ENCODE peak calls at places on chromosomes 16 and 17, in four cellular contexts. N is ascending aorta, V is A673, R is Karpas-422. A is an unnamed sample.

GRCh38 chr17:17570207-17570797 is 21.2 kb downstream of the PEMT start:
- DNase-seq in V (no peak), R (peak; percentile 46), N (no peak), A (peak; percentile 19)

GRCh38 chr17:48100591-48101011 is 677 bp downstream of the CBX1 start:
- DNase-seq in N (peak; percentile 79), R (no peak), V (peak; percentile 78), A (no peak)

GRCh38 chr16:31451681-31452351 is 7.5 kb upstream of the ARMC5 start:
- DNase-seq in N (no peak), R (peak; percentile 51), V (peak; percentile 80), A (peak; percentile 56)

GRCh38 chr16:53504161-53504663 is 1.2 kb upstream of the AKTIP start:
- DNase-seq in R (peak; percentile 72), V (peak; percentile 35), N (peak; percentile 87), A (peak; percentile 68)

GRCh38 chr16:87322833-87323726 is 5.9 kb upstream of the C16orf95 start:
- DNase-seq in R (no peak), V (no peak), N (peak; percentile 56), A (no peak)

GRCh38 chr17:42329025-42329976 is 41.0 kb downstream of the STAT5A start:
- DNase-seq in N (no peak), V (no peak), R (peak; percentile 23), A (peak; percentile 69)

GRCh38 chr17:2875608-2876007 is 79.4 kb downstream of the RAP1GAP2 start:
- DNase-seq in N (no peak), R (no peak), V (no peak), A (no peak)

GRCh38 chr17:2054740-2055493 is at the start of gene HIC1:
- DNase-seq in N (peak; percentile 85), V (peak; percentile 64), R (peak; percentile 91), A (peak; percentile 75)

GRCh38 chr16:19479302-19479721 is 42.6 kb downstream of the GDE1 start:
- DNase-seq in V (no peak), R (no peak), N (no peak), A (no peak)

GRCh38 chr16:53043986-53044571 is 8.6 kb downstream of the CHD9NB start:
- DNase-seq in N (no peak), V (peak; percentile 67), R (peak; percentile 38), A (no peak)

GRCh38 chr16:79628501-79628975 is 28.0 kb upstream of the MAF start:
- DNase-seq in N (no peak), R (no peak), V (no peak), A (no peak)

GRCh38 chr17:38797091-38797490 is 2.3 kb downstream of the PIP4K2B start:
- DNase-seq in V (no peak), N (no peak), R (no peak), A (no peak)

GRCh38 chr17:55513885-55514590 is 2.8 kb upstream of the SMIM36 start:
- DNase-seq in N (peak; percentile 82), V (peak; percentile 86), R (peak; percentile 92), A (peak; percentile 73)

GRCh38 chr16:58026139-58026704 is 668 bp downstream of the MMP15 start:
- DNase-seq in R (peak; percentile 60), N (no peak), V (peak; percentile 47), A (peak; percentile 56)

GRCh38 chr17:13117616-13118015 is 99.8 kb upstream of the ELAC2 start:
- DNase-seq in V (no peak), N (no peak), R (no peak), A (no peak)

GRCh38 chr17:48374650-48375230 is 55.3 kb downstream of the SKAP1 start:
- DNase-seq in V (peak; percentile 70), R (peak; percentile 88), N (no peak), A (peak; percentile 26)

GRCh38 chr17:49315974-49316570 is 46.0 kb downstream of the ZNF652 start:
- DNase-seq in R (peak; percentile 92), V (peak; percentile 15), N (no peak), A (no peak)

GRCh38 chr17:28901866-28902818 is 737 bp downstream of the DHRS13 start:
- DNase-seq in R (peak; percentile 86), N (peak; percentile 67), V (peak; percentile 67), A (no peak)

GRCh38 chr16:8623634-8624033 is 2.1 kb downstream of the METTL22 start:
- DNase-seq in V (no peak), N (no peak), R (no peak), A (no peak)

GRCh38 chr17:20009302-20010098 is at the start of gene SPECC1:
- DNase-seq in R (no peak), N (peak; percentile 93), V (peak; percentile 79), A (peak; percentile 71)

GRCh38 chr17:36152639-36153120 is 23.8 kb downstream of the TBC1D3B start:
- DNase-seq in N (no peak), R (peak; percentile 66), V (no peak), A (no peak)

GRCh38 chr17:68491864-68492263 is 20.4 kb upstream of the PRKAR1A start:
- DNase-seq in R (no peak), V (no peak), N (no peak), A (no peak)

GRCh38 chr17:50067996-50068395 is 12.1 kb downstream of the ITGA3 start:
- DNase-seq in V (no peak), R (no peak), N (no peak), A (no peak)

DNA sequence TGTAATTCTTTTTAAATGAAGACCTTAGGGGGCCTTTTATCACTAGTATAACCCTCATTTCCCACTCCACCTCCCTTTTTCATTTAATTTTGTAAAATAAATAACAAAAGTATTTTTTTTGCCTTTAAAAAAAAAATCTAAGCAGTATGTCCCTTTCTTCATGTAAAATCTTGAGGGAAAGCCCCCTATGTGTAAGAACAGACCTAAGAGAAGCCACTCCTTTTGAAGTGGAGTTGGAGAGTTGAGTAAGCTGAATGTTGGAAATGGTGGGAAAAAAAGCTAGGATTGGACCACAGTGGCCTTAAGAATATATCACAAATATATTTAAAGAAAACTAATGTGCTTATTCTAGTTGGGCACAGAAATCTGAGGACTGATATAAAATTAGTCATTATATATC is 44.5 kb upstream of the INTS2 start:
- DNase-seq in V (no peak), R (no peak), N (no peak), A (no peak)
- H3K27ac ChIP-seq in V (no peak overlapping the region), R (no peak overlapping the region), N (no peak overlapping the region), A (no peak overlapping the region)

DNA sequence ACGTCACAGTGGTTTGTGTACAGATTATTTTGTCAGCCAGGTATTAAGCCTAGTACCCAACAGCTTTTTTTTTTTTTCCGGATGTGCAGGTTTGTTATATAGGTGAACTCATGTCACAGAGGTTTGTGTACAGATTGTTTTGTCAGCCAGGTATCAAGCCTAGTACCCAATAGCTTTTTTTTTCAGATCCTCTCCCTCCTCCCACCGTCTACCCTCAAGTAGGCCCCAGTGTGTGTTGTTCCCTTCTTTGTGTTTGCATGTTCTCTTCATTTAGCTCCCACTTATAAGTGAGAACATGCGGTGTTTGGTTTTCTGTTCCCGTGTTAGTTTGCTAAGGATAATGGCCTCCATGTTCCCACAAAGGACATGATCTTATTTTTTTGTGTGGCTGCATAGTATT is 19.9 kb downstream of the RPTOR start:
- DNase-seq in V (no peak), N (no peak), R (no peak), A (no peak)
- H3K27ac ChIP-seq in V (no peak overlapping the region), N (no peak overlapping the region), R (no peak overlapping the region), A (no peak overlapping the region)

GRCh38 chr16:3119286-3119685 is 6.9 kb downstream of the ZNF205 start:
- DNase-seq in V (no peak), R (no peak), N (no peak), A (no peak)

GRCh38 chr16:3120435-3120834 is 8.0 kb downstream of the ZNF205 start:
- DNase-seq in N (no peak), V (no peak), R (no peak), A (no peak)

GRCh38 chr16:3118846-3119245 is 6.5 kb downstream of the ZNF205 start:
- DNase-seq in N (no peak), V (no peak), R (no peak), A (no peak)

GRCh38 chr16:3118204-3118790 is 5.9 kb downstream of the ZNF205 start:
- DNase-seq in R (no peak), V (no peak), N (no peak), A (no peak)

DNA sequence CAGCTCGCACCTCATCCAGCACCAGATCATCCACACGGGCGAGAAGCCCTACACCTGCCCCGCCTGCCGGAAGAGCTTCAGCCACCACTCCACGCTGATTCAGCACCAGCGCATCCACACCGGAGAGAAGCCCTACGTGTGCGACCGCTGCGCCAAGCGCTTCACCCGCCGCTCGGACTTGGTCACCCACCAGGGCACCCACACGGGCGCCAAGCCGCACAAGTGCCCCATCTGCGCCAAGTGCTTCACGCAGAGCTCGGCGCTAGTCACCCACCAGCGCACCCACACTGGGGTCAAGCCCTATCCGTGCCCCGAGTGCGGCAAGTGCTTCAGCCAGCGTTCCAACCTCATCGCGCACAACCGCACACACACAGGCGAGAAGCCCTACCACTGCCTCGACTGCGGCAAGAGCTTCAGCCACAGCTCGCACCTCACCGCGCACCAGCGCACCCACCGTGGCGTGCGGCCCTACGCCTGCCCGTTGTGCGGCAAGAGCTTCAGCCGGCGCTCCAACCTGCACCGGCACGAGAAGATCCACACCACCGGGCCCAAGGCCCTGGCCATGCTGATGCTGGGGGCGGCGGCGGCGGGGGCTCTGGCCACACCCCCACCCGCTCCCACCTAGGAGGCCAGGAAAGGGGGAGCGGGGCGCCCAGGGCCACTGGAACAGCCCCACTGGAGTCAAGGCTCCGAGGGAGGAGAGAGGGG is 7.5 kb downstream of the ZNF205 start:
- DNase-seq in N (no peak), V (no peak), R (no peak), A (no peak)
- H3K27ac ChIP-seq in N (no peak overlapping the region), V (no peak overlapping the region), R (no peak overlapping the region), A (no peak overlapping the region)

DNA sequence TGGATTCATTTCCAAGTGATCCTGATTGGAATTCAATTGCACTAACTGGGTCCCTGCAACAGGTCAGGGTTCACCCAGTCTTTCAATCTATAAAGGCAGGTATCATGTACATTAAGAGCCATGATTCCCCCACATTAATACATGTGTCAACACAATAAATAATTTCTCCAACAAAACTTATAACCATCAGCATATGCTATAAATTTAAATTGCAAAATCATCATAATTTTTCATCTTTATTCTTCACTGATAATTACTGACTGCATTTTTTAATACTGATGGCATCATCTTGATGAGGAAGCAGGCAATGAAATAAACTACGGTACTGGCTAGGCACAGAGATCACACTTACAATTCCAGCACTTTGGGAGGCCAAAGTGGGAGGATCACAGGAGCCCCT is 59.4 kb downstream of the ZFHX3 start:
- DNase-seq in N (no peak), R (no peak), V (no peak), A (no peak)
- H3K27ac ChIP-seq in N (peak overlapping the region; percentile 92), R (no peak overlapping the region), V (no peak overlapping the region), A (no peak overlapping the region)

DNA sequence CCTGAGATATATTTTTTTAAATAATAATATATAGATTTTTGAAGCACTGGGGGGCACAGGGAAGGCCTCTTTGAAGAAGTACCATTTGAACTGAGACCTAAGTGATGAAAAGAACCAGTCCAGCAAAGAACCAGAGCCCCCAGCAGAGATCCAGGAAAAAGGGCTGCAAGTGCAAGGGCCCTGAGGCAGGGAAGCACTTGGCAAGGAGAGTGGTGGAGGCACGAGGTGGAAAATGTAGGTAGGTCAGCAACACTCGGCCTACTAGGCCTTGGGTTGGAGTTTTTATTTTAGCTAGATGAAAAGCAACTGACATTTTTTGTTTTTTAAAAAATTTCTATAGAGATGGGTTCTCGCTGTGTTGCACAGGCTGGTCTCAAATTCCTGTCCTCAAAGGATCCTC is 1.6 kb upstream of the CD19 start:
- DNase-seq in V (no peak), R (no peak), N (no peak), A (no peak)
- H3K27ac ChIP-seq in V (peak overlapping the region; percentile 46), R (peak overlapping the region; percentile 98), N (no peak overlapping the region), A (no peak overlapping the region)

GRCh38 chr16:29742683-29743275 is 3.0 kb downstream of the C16orf54 start:
- DNase-seq in V (no peak), R (no peak), N (no peak), A (no peak)
- H3K27ac ChIP-seq in V (no peak overlapping the region), R (no peak overlapping the region), N (no peak overlapping the region), A (no peak overlapping the region)

GRCh38 chr17:59840908-59841666 is 51.7 kb downstream of the TUBD1 start:
- DNase-seq in R (no peak), N (no peak), V (no peak), A (peak; percentile 44)
- H3K27ac ChIP-seq in R (no peak overlapping the region), N (peak overlapping the region; percentile 86), V (peak overlapping the region; percentile 100), A (peak overlapping the region; percentile 100)